ENCODE peak calls at places on chromosomes 4 and X, in eight cellular contexts. P, Z, R, G, L, W, T and M are unnamed samples.

GRCh38 chrX:9500584-9500983 is 35.7 kb downstream of the TBL1X start:
- DNase-seq in P (no peak), T (no peak), W (no peak), R (no peak), L (no peak), Z (no peak), G (no peak), M (no peak)

GRCh38 chr4:138217567-138217966 is 24.6 kb downstream of the SLC7A11 start:
- DNase-seq in P (no peak), L (no peak), T (no peak), G (no peak), R (no peak), Z (no peak), W (no peak), M (no peak)

GRCh38 chr4:27684501-27685077 is 823.9 kb downstream of the STIM2 start:
- DNase-seq in P (no peak), W (peak; percentile 6), Z (peak; percentile 58), R (peak; percentile 21), T (peak; percentile 4), L (no peak), G (peak; percentile 27), M (no peak)

GRCh38 chr4:100042235-100042634 is 92.2 kb upstream of the H2AZ1 start:
- DNase-seq in W (no peak), T (no peak), G (no peak), Z (no peak), P (no peak), R (no peak), L (no peak), M (no peak)

GRCh38 chrX:25640276-25640675 is 497.9 kb upstream of the MAGEB18 start:
- DNase-seq in T (no peak), Z (no peak), W (no peak), P (no peak), G (no peak), L (no peak), R (no peak), M (no peak)

GRCh38 chrX:2150722-2151121 is 350.1 kb downstream of the DHRSX start:
- DNase-seq in T (no peak), P (no peak), R (no peak), L (no peak), Z (no peak), W (no peak), G (no peak), M (no peak)

GRCh38 chrX:40167240-40168182 is 69.8 kb upstream of the BCOR start:
- DNase-seq in T (no peak), Z (no peak), L (no peak), R (no peak), W (no peak), P (no peak), G (peak; percentile 53), M (no peak)

GRCh38 chr4:47213539-47213938 is 182.2 kb downstream of the GABRB1 start:
- DNase-seq in L (no peak), G (no peak), Z (no peak), R (no peak), T (no peak), W (no peak), P (no peak), M (no peak)

GRCh38 chr4:162909952-162910351 is 256.7 kb downstream of the NAF1 start:
- DNase-seq in G (no peak), R (no peak), Z (no peak), W (no peak), T (no peak), L (no peak), P (no peak), M (no peak)

GRCh38 chr4:47668810-47669408 is 169.0 kb downstream of the CORIN start:
- DNase-seq in L (peak; percentile 21), G (peak; percentile 26), W (peak; percentile 41), R (peak; percentile 29), Z (peak; percentile 44), T (no peak), P (no peak), M (peak; percentile 36)

GRCh38 chr4:2330119-2331042 is 68.5 kb upstream of the MXD4 start:
- DNase-seq in T (no peak), R (no peak), L (peak; percentile 78), G (no peak), P (peak; percentile 82), W (peak; percentile 65), Z (peak; percentile 27), M (no peak)

GRCh38 chr4:3302786-3303444 is 10.1 kb downstream of the RGS12 start:
- DNase-seq in T (no peak), W (no peak), L (no peak), R (no peak), G (peak; percentile 17), P (no peak), Z (no peak), M (no peak)

GRCh38 chrX:150572206-150572605 is 3.8 kb downstream of the MTM1 start:
- DNase-seq in T (no peak), Z (no peak), R (no peak), P (no peak), G (peak; percentile 29), L (no peak), W (no peak), M (no peak)

GRCh38 chrX:773292-774025 is 142.9 kb downstream of the SHOX start:
- DNase-seq in W (no peak), T (no peak), G (no peak), L (no peak), Z (no peak), P (no peak), R (no peak), M (no peak)

GRCh38 chrX:39599339-39599738 is 498.4 kb downstream of the BCOR start:
- DNase-seq in L (no peak), W (no peak), R (no peak), P (no peak), Z (no peak), T (no peak), G (no peak), M (no peak)

GRCh38 chr4:132227349-132228165 is 921.5 kb upstream of the PCDH10 start:
- DNase-seq in R (no peak), L (no peak), Z (peak; percentile 62), G (peak; percentile 24), P (no peak), T (no peak), W (no peak), M (no peak)

GRCh38 chr4:172547724-172548123 is 620.9 kb upstream of the GALNT7 start:
- DNase-seq in L (no peak), G (no peak), W (no peak), P (no peak), R (no peak), Z (peak; percentile 2), T (no peak), M (no peak)

GRCh38 chr4:114601304-114602052 is 2.9 kb downstream of the UGT8 start:
- DNase-seq in Z (no peak), T (peak; percentile 21), W (no peak), R (peak; percentile 44), P (no peak), L (no peak), G (no peak), M (peak; percentile 30)

GRCh38 chr4:96326846-96327245 is 487.0 kb downstream of the PDHA2 start:
- DNase-seq in W (no peak), P (no peak), Z (no peak), T (no peak), R (no peak), L (no peak), G (no peak), M (no peak)

GRCh38 chr4:34720563-34720962 is 1523.8 kb downstream of the ARAP2 start:
- DNase-seq in R (peak; percentile 3), W (peak; percentile 74), T (no peak), L (peak; percentile 21), Z (peak; percentile 57), G (no peak), P (no peak), M (no peak)
- TF ChIP-seq CTCF in R (peak; percentile 23), W (peak; percentile 26), T (peak; percentile 15), L (peak; percentile 45), Z (peak; percentile 45), G (no peak), P (peak; percentile 43), M (peak; percentile 46)

GRCh38 chrX:69285401-69285871 is 120.2 kb upstream of the PJA1 start:
- DNase-seq in R (no peak), W (no peak), L (no peak), Z (no peak), T (no peak), G (peak; percentile 27), P (no peak), M (no peak)
- TF ChIP-seq CTCF in R (no peak), W (no peak), L (no peak), Z (no peak), T (no peak), G (no peak), P (no peak), M (no peak)

GRCh38 chrX:71563921-71564320 is 14.3 kb upstream of the GCNA start:
- DNase-seq in P (no peak), Z (no peak), L (no peak), W (no peak), T (no peak), R (no peak), G (no peak), M (no peak)
- TF ChIP-seq CTCF in P (no peak), Z (no peak), L (no peak), W (no peak), T (no peak), R (no peak), G (no peak), M (no peak)

GRCh38 chr4:87007345-87008181 is 72.8 kb downstream of the AFF1 start:
- DNase-seq in W (no peak), T (no peak), Z (no peak), R (no peak), G (peak; percentile 79), L (no peak), P (no peak), M (no peak)

GRCh38 chr4:87005369-87005689 is 70.5 kb downstream of the AFF1 start:
- DNase-seq in L (no peak), T (no peak), G (no peak), W (no peak), P (no peak), Z (no peak), R (no peak), M (no peak)

GRCh38 chr4:87005690-87006461 is 71.1 kb downstream of the AFF1 start:
- DNase-seq in W (no peak), G (peak; percentile 44), P (no peak), T (no peak), Z (no peak), L (no peak), R (peak; percentile 47), M (no peak)

GRCh38 chr4:87009095-87009648 is 74.4 kb downstream of the AFF1 start:
- DNase-seq in W (no peak), G (peak; percentile 62), Z (no peak), T (no peak), P (no peak), R (no peak), L (no peak), M (no peak)

DNA sequence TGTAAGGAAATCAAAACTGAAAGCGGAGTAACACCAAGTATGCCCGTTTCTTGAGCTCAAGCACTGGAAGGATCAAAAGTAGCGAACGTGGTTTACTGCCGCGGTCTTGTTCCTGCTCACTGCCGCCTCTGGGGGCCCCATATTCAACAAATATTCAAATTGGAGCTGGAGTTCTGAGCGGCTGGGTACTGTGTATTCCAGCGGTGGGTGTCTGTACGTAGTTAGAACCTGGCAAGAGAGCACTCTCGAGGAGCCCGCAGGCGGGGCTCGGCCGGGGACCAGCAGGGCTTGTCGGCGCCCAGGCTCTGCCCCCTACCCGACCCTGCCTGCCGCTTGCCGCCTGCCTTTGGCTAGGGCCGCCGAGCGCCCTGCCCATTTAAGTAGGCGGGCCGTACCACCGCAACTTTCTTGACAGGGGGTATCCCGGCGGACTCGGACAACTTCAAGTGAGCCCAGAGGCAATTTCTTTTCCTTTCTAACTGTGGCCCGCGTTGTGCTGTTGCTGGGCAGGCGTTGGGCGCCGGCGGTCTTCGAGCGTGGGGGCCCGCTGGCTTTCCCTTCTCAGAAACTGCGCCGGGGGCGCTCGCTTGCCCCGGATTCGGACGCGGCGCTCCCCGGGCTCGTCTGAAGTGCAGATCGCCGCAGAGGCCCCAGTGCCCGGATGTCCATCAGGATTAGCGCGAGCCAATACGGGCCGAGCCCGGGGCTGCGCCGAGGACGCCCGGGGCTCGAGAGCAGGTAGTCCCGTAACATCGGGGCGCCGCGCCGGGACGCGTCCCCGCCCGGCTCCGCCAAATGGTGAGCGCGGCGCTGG is 71.9 kb downstream of the AFF1 start:
- DNase-seq in G (peak; percentile 94), R (peak; percentile 87), P (peak; percentile 38), Z (peak; percentile 90), L (peak; percentile 71), W (peak; percentile 76), T (peak; percentile 83), M (peak; percentile 82)
- TF ChIP-seq CTCF in G (peak; percentile 17), R (no peak), P (peak; percentile 30), Z (peak; percentile 5), L (peak; percentile 41), W (no peak), T (peak; percentile 48), M (peak; percentile 29)